ENCODE peak calls at places on chromosomes 3 and 15, in ten cellular contexts. R is A549, M is adrenal gland, Z is breast epithelium, U is right lobe of liver, D is Peyer's patch, Q is heart left ventricle, P is suprapubic skin, F is tibial nerve, K is endothelial cell of umbilical vein. N is an unnamed sample. For H3K9me3, the result is how much of the 10 kb centered on the place peaks cover.

GRCh38 chr15:28919201-28919627 is 33.4 kb downstream of the APBA2 start:
- DNase-seq in M (no peak), R (peak), D (peak), Q (no peak), U (no peak), F (no peak), P (no peak), K (no peak), Z (no peak), N (no peak)

GRCh38 chr15:70100495-70101331 is 3.0 kb upstream of the TLE3 start:
- DNase-seq in K (peak), M (peak), D (peak), P (peak), R (peak), U (peak), Q (peak), F (no peak), Z (no peak), N (peak)

GRCh38 chr3:133700351-133700750 is 38.6 kb upstream of the TOPBP1 start:
- DNase-seq in P (no peak), M (no peak), Z (no peak), R (no peak), D (no peak), U (no peak), F (no peak), K (no peak), Q (no peak), N (no peak)

GRCh38 chr3:155554777-155555445 is 190.0 kb downstream of the PLCH1 start:
- DNase-seq in M (no peak), P (no peak), Q (no peak), D (no peak), K (no peak), F (no peak), Z (no peak), R (peak), U (no peak), N (no peak)

GRCh38 chr15:94229591-94230365 is 1.6 kb upstream of the MCTP2 start:
- DNase-seq in Q (no peak), U (no peak), M (no peak), F (no peak), D (peak), P (no peak), R (no peak), K (no peak), Z (no peak), N (no peak)

GRCh38 chr3:131142580-131142979 is 115.9 kb downstream of the NEK11 start:
- DNase-seq in F (no peak), R (no peak), U (no peak), D (no peak), M (no peak), Q (no peak), P (no peak), K (no peak), Z (no peak), N (no peak)

GRCh38 chr3:141477224-141477623 is 9.6 kb upstream of the RASA2 start:
- DNase-seq in U (no peak), D (no peak), Z (no peak), R (peak), P (no peak), F (no peak), M (peak), K (peak), Q (no peak), N (no peak)

GRCh38 chr3:79314547-79314946 is 453.3 kb downstream of the ROBO1 start:
- DNase-seq in K (no peak), U (no peak), P (no peak), R (no peak), Z (no peak), Q (no peak), D (no peak), M (no peak), F (no peak), N (no peak)

GRCh38 chr3:49896345-49896744 is 7.3 kb downstream of the MST1R start:
- DNase-seq in U (no peak), K (no peak), F (no peak), Z (no peak), P (no peak), Q (no peak), M (no peak), R (no peak), D (no peak), N (no peak)

GRCh38 chr3:115624029-115624645 is 827 bp downstream of the GAP43 start:
- DNase-seq in D (no peak), R (no peak), M (no peak), U (no peak), Z (no peak), Q (no peak), F (no peak), P (no peak), K (no peak), N (no peak)

GRCh38 chr3:127834771-127835170 is 12.5 kb upstream of the MGLL start:
- DNase-seq in M (no peak), U (no peak), Q (no peak), R (no peak), P (no peak), K (no peak), F (no peak), Z (no peak), D (no peak), N (no peak)

GRCh38 chr3:9704343-9705322 is 1.0 kb downstream of the CPNE9 start:
- DNase-seq in R (peak), U (no peak), M (peak), Z (no peak), D (no peak), Q (peak), F (no peak), K (peak), P (no peak), N (no peak)

GRCh38 chr3:139588450-139588849 is 48.9 kb upstream of the RBP1 start:
- DNase-seq in D (no peak), K (no peak), Q (peak), M (no peak), Z (no peak), F (no peak), U (no peak), P (no peak), R (no peak), N (no peak)

GRCh38 chr3:58597770-58598310 is 20.6 kb upstream of the FAM107A start:
- DNase-seq in Q (no peak), M (no peak), F (no peak), K (no peak), D (no peak), U (no peak), P (no peak), R (no peak), Z (no peak), N (no peak)

GRCh38 chr15:79035814-79036213 is 54.8 kb downstream of the RASGRF1 start:
- DNase-seq in D (no peak), K (no peak), U (no peak), R (no peak), Z (no peak), F (no peak), M (no peak), Q (no peak), P (no peak), N (no peak)

GRCh38 chr3:172203522-172204258 is 164.3 kb downstream of the FNDC3B start:
- DNase-seq in M (no peak), D (no peak), P (no peak), K (no peak), U (peak), Z (no peak), R (peak), Q (no peak), F (no peak), N (no peak)

GRCh38 chr3:141887051-141887450 is 10.6 kb downstream of the ATP1B3 start:
- DNase-seq in M (no peak), K (no peak), D (no peak), U (no peak), P (no peak), R (no peak), Q (no peak), Z (no peak), F (no peak), N (no peak)

GRCh38 chr15:49844390-49844789 is 223.5 kb downstream of the DTWD1 start:
- DNase-seq in M (no peak), D (no peak), R (no peak), K (no peak), Q (no peak), U (no peak), Z (no peak), P (no peak), F (no peak), N (no peak)

GRCh38 chr3:148084931-148085330 is 612.8 kb upstream of the AGTR1 start:
- DNase-seq in P (no peak), R (no peak), Q (no peak), K (no peak), M (no peak), Z (no peak), F (no peak), U (no peak), D (no peak), N (no peak)

GRCh38 chr3:195591220-195591619 is 7.5 kb upstream of the APOD start:
- DNase-seq in R (no peak), D (no peak), M (no peak), K (no peak), U (no peak), P (no peak), Z (no peak), Q (no peak), F (no peak), N (no peak)

GRCh38 chr15:44265757-44266156 is 22.8 kb upstream of the GOLM2 start:
- DNase-seq in D (no peak), K (no peak), R (no peak), Z (no peak), M (no peak), U (no peak), P (no peak), F (no peak), Q (no peak), N (no peak)

GRCh38 chr3:58640700-58641372 is 25.7 kb downstream of the FAM3D start:
- DNase-seq in M (peak), Z (peak), U (peak), Q (peak), K (peak), D (peak), P (peak), F (peak), R (peak), N (peak)

GRCh38 chr3:37825744-37826143 is 35.9 kb upstream of the CTDSPL start:
- DNase-seq in Q (no peak), K (no peak), Z (no peak), R (no peak), D (no peak), M (no peak), F (no peak), U (no peak), P (no peak), N (no peak)

GRCh38 chr3:173663664-173664063 is 266.1 kb downstream of the NLGN1 start:
- DNase-seq in K (no peak), F (no peak), Q (no peak), D (no peak), Z (no peak), M (no peak), R (no peak), P (no peak), U (no peak), N (no peak)

GRCh38 chr3:62493116-62493801 is 119.9 kb upstream of the FEZF2 start:
- DNase-seq in Z (no peak), K (no peak), Q (no peak), U (no peak), D (no peak), P (no peak), F (no peak), R (no peak), M (no peak), N (no peak)

GRCh38 chr15:43901485-43901884 is 74.7 kb downstream of the WDR76 start:
- DNase-seq in F (no peak), M (no peak), Q (no peak), D (no peak), U (no peak), P (no peak), Z (no peak), R (no peak), K (no peak), N (no peak)

GRCh38 chr3:195240171-195240701 is 30.7 kb downstream of the XXYLT1 start:
- DNase-seq in F (no peak), R (no peak), U (no peak), Q (peak), M (peak), K (no peak), P (no peak), Z (peak), D (no peak), N (peak)

GRCh38 chr3:13785853-13786455 is 93.9 kb downstream of the WNT7A start:
- DNase-seq in K (no peak), D (no peak), R (no peak), Q (no peak), Z (no peak), F (no peak), U (no peak), P (no peak), M (no peak), N (no peak)

GRCh38 chr3:13574798-13575451 is 26.0 kb downstream of the FBLN2 start:
- DNase-seq in M (no peak), R (no peak), U (no peak), Q (no peak), F (no peak), P (peak), K (no peak), D (no peak), Z (no peak), N (no peak)

GRCh38 chr15:57915827-57916531 is 149.5 kb downstream of the ALDH1A2 start:
- DNase-seq in Z (no peak), Q (no peak), U (no peak), P (no peak), R (no peak), D (no peak), F (no peak), M (peak), K (no peak), N (no peak)

GRCh38 chr3:120477826-120478225 is 27.0 kb upstream of the FSTL1 start:
- DNase-seq in M (no peak), P (no peak), U (no peak), Z (no peak), D (no peak), K (no peak), Q (no peak), F (no peak), R (no peak), N (no peak)

GRCh38 chr3:166284994-166285393 is 447.8 kb upstream of the BCHE start:
- DNase-seq in R (peak), P (no peak), U (no peak), K (peak), Z (no peak), D (no peak), M (no peak), F (no peak), Q (no peak), N (no peak)

GRCh38 chr3:105253225-105253624 is 113.5 kb upstream of the ALCAM start:
- DNase-seq in Q (no peak), P (no peak), F (no peak), R (no peak), K (peak), Z (no peak), M (no peak), U (no peak), D (no peak), N (no peak)

GRCh38 chr3:32127219-32127826 is 20.9 kb downstream of the GPD1L start:
- DNase-seq in Q (no peak), Z (no peak), D (no peak), R (no peak), M (no peak), U (no peak), F (no peak), K (no peak), P (no peak), N (peak)

GRCh38 chr15:41892621-41893421 is 1.0 kb downstream of the SPTBN5 start:
- DNase-seq in F (no peak), K (no peak), R (no peak), Z (peak), P (peak), M (peak), U (peak), Q (peak), D (no peak), N (peak)

DNA sequence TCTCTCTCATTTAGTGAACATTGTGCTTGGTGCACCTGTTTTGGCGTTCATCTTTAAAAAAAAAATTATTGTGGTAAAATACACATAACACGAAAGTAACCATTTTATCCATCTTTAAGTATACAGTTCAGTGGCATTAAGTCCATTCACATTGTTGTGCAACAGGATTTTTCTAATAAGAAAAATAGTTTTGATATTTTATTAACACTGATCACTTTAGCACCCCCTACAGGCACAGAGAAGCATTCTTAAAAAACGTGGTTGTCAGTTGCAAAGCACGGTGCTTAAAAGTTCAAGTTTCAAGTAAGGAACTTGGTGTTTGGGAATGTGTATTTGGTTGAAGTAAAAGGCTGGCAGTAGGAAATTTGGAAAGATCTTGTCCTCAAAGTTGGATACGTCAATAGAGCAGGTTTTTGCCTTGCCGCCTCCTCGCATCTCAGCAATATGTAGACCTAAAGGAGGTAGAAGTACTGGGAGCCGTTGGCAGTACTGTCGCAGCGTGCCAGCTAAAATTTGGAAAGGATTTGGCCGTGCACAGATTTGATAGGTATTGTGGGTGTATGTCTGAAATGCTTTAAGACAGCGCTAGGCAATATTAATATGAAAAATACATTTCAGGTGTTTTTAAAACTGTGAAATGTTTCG is 110.4 kb downstream of the LRRC28 start:
- DNase-seq in F (no peak), Z (no peak), U (no peak), Q (no peak), M (no peak), R (peak), K (peak), D (no peak), P (no peak), N (no peak)
- TF ChIP-seq CTCF in F (no peak), Z (no peak), U (peak), Q (peak), M (no peak), R (peak), K (peak), D (peak), P (no peak), N (peak)

GRCh38 chr15:45499426-45499825 is 23.1 kb downstream of the SLC30A4 start:
- DNase-seq in R (no peak), K (peak), F (no peak), Z (no peak), P (no peak), D (no peak), Q (no peak), U (no peak), M (no peak), N (no peak)

GRCh38 chr15:45496658-45497057 is 25.9 kb downstream of the SLC30A4 start:
- DNase-seq in P (no peak), R (no peak), Z (no peak), D (no peak), Q (no peak), M (no peak), U (no peak), F (no peak), K (no peak), N (no peak)

GRCh38 chr15:45498701-45499100 is 23.9 kb downstream of the SLC30A4 start:
- DNase-seq in Q (no peak), M (no peak), F (no peak), U (no peak), P (no peak), K (no peak), R (no peak), D (no peak), Z (no peak), N (no peak)

GRCh38 chr15:45497261-45497660 is 25.3 kb downstream of the SLC30A4 start:
- DNase-seq in D (no peak), M (no peak), F (no peak), P (no peak), K (no peak), U (no peak), Q (no peak), Z (no peak), R (no peak), N (no peak)

GRCh38 chr15:45495588-45495987 is 27.0 kb downstream of the SLC30A4 start:
- DNase-seq in Q (no peak), D (no peak), K (no peak), M (no peak), P (no peak), F (no peak), Z (no peak), U (no peak), R (no peak), N (no peak)
- H3K9me3 ChIP-seq in Q (under half), D (under half), K (under half), M (under half), P (under half), F (under half), Z (under half), U (under half), R (under half), N (under half)

GRCh38 chr15:92880796-92881569 is 19.1 kb upstream of the CHD2 start:
- DNase-seq in R (no peak), F (no peak), D (no peak), M (no peak), K (no peak), U (no peak), Z (no peak), P (no peak), Q (no peak), N (no peak)
- TF ChIP-seq POLR2A in R (no peak), F (no peak), D (peak), M (no peak), K (no peak), U (no peak), Z (no peak), P (no peak), Q (no peak), N (no peak)

DNA sequence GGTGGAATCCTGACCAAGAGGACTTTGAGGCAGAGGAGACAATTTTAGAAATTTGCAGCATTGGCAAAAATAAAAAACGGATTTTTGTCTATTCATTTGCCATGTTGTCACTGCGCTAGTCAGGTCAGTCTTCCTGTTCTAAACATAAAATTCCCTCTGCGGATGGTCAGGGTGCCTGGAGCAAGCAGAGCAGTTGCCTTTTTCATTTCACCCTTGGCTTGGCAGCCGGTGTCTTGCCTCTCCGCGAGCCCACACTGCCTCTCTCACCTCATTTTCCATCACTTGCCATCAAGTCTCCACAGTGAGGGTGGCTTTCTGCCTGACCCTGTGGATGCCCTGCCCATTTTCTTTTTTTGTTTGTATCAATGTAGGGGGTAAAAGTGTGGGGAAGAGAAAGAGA is 396.1 kb downstream of the LRTM1 start:
- DNase-seq in R (no peak), M (no peak), Q (no peak), K (no peak), P (no peak), F (no peak), Z (no peak), U (no peak), D (no peak), N (no peak)
- TF ChIP-seq CTCF in R (no peak), M (no peak), Q (no peak), K (no peak), P (no peak), F (no peak), Z (no peak), U (no peak), D (no peak), N (no peak)

GRCh38 chr15:67825880-67826716 is 789 bp downstream of the SKOR1 start:
- DNase-seq in D (no peak), K (no peak), F (no peak), U (peak), Q (no peak), R (peak), Z (peak), P (no peak), M (no peak), N (no peak)

GRCh38 chr15:67824157-67824899 is 981 bp upstream of the SKOR1 start:
- DNase-seq in R (no peak), Z (peak), M (no peak), U (no peak), D (no peak), P (no peak), F (no peak), K (no peak), Q (no peak), N (no peak)

GRCh38 chr15:67823371-67824156 is 1.7 kb upstream of the SKOR1 start:
- DNase-seq in F (no peak), U (peak), Z (no peak), M (no peak), K (no peak), D (no peak), Q (no peak), R (no peak), P (no peak), N (no peak)

GRCh38 chr15:67826717-67827560 is 1.6 kb downstream of the SKOR1 start:
- DNase-seq in Z (no peak), U (peak), R (no peak), K (no peak), Q (no peak), M (no peak), F (no peak), P (no peak), D (no peak), N (no peak)

GRCh38 chr15:67824900-67825879 is at the start of gene SKOR1:
- DNase-seq in M (no peak), R (peak), D (no peak), Z (peak), U (peak), K (no peak), Q (no peak), F (no peak), P (no peak), N (no peak)
- H3K9me3 ChIP-seq in M (under half), R (under half), D (under half), Z (under half), U (under half), K (under half), Q (under half), F (under half), P (under half), N (under half)

GRCh38 chr3:184334470-184335158 is 2.8 kb upstream of the FAM131A start:
- DNase-seq in D (no peak), Z (no peak), K (peak), R (peak), U (no peak), F (no peak), P (no peak), Q (peak), M (peak), N (no peak)
- TF ChIP-seq POLR2A in D (no peak), Z (no peak), K (no peak), R (no peak), U (no peak), F (no peak), P (no peak), Q (no peak), M (peak), N (no peak)

N was measured in gastrocnemius medialis.